ENCODE peak calls at places on chromosomes 6 and 20, in four cellular contexts. D is H1, Y is K562, I is HepG2. R is an unnamed sample.

GRCh38 chr20:48474022-48474421 is 353.8 kb downstream of the PREX1 start:
- DNase-seq in D (no peak), Y (no peak), I (no peak), R (no peak)

GRCh38 chr6:111992851-111993250 is 61.1 kb upstream of the CCN6 start:
- DNase-seq in I (no peak), D (no peak), Y (no peak), R (no peak)

GRCh38 chr20:45138451-45139300 is 14.4 kb upstream of the WFDC12 start:
- DNase-seq in D (peak), Y (peak), I (peak), R (peak)

GRCh38 chr6:104357928-104358327 is 501.8 kb downstream of the HACE1 start:
- DNase-seq in Y (no peak), D (no peak), I (no peak), R (no peak)

GRCh38 chr6:21914121-21914973 is 320.8 kb downstream of the SOX4 start:
- DNase-seq in D (no peak), Y (no peak), I (no peak), R (no peak)

GRCh38 chr6:119264854-119265397 is 84.6 kb downstream of the MAN1A1 start:
- DNase-seq in D (no peak), I (no peak), Y (no peak), R (no peak)

GRCh38 chr6:131982740-131983259 is 31.6 kb upstream of the CCN2 start:
- DNase-seq in I (no peak), D (no peak), Y (no peak), R (no peak)

GRCh38 chr20:57258055-57258454 is 8.4 kb downstream of the BMP7 start:
- DNase-seq in Y (no peak), I (no peak), D (no peak), R (no peak)

GRCh38 chr6:163398796-163399195 is 15.7 kb upstream of the QKI start:
- DNase-seq in I (no peak), Y (no peak), D (peak), R (no peak)

GRCh38 chr6:100479180-100480035 is 14.7 kb upstream of the SIM1 start:
- DNase-seq in Y (peak), D (no peak), I (peak), R (peak)

GRCh38 chr6:147530132-147531060 is 21.9 kb downstream of the SAMD5 start:
- DNase-seq in Y (no peak), I (no peak), D (no peak), R (no peak)

GRCh38 chr6:163516908-163517307 is 102.4 kb downstream of the QKI start:
- DNase-seq in I (no peak), Y (no peak), D (no peak), R (no peak)

GRCh38 chr6:89843070-89843469 is 13.4 kb downstream of the CASP8AP2 start:
- DNase-seq in D (no peak), I (no peak), Y (no peak), R (no peak)

GRCh38 chr20:63518351-63518861 is 2.2 kb upstream of the PPDPF start:
- DNase-seq in I (no peak), Y (no peak), D (peak), R (no peak)

GRCh38 chr6:20069130-20069529 is 143.1 kb downstream of the MBOAT1 start:
- DNase-seq in D (no peak), I (no peak), Y (peak), R (no peak)

GRCh38 chr6:90186637-90187361 is 109.8 kb downstream of the BACH2 start:
- DNase-seq in D (no peak), Y (no peak), I (no peak), R (no peak)

GRCh38 chr6:5582758-5583157 is 321.4 kb downstream of the FARS2 start:
- DNase-seq in Y (no peak), D (no peak), I (no peak), R (no peak)

GRCh38 chr6:145015739-145016558 is 719.4 kb downstream of the EPM2A start:
- DNase-seq in I (no peak), Y (no peak), D (no peak), R (peak)

GRCh38 chr20:50242863-50243609 is 52.4 kb downstream of the CEBPB start:
- DNase-seq in I (peak), Y (no peak), D (no peak), R (peak)

GRCh38 chr20:37845261-37845681 is 57.7 kb upstream of the VSTM2L start:
- DNase-seq in I (no peak), D (no peak), Y (no peak), R (no peak)

GRCh38 chr6:166597711-166598440 is 11.4 kb upstream of the RAMACL start:
- DNase-seq in Y (no peak), I (no peak), D (no peak), R (no peak)

GRCh38 chr20:38723069-38723981 is 961 bp upstream of the SLC32A1 start:
- DNase-seq in D (peak), Y (no peak), I (no peak), R (no peak)

GRCh38 chr6:142429195-142429594 is 127.4 kb downstream of the ADGRG6 start:
- DNase-seq in I (no peak), Y (no peak), D (no peak), R (no peak)

GRCh38 chr20:6071162-6071695 is 17.4 kb upstream of the LRRN4 start:
- DNase-seq in Y (no peak), I (no peak), D (no peak), R (no peak)

GRCh38 chr20:52083627-52084232 is 107.8 kb downstream of the ZFP64 start:
- DNase-seq in D (peak), Y (peak), I (peak), R (peak)

DNA sequence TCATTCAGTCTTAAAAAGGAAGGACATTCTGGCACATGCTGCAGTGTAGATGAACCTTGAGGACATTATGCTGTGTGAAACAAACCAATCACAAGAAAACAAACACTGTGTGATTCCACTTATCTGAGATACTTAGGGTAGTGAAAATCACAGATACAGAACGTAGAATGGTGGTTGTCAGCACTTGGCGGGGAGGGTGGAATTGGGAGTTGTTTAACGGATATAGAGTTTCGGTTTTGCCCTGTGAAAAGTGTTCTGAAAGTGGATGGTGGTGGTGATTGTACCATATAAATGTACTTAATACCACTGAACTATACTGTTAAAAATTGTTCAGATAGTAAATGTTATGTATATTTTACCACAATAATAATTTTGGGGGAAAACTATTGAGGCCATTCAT is 18.4 kb downstream of the KAT14 start:
- DNase-seq in Y (no peak), D (no peak), I (no peak), R (no peak)
- TF ChIP-seq SP1 in Y (no peak), D (no peak), I (no peak), R (no peak)

DNA sequence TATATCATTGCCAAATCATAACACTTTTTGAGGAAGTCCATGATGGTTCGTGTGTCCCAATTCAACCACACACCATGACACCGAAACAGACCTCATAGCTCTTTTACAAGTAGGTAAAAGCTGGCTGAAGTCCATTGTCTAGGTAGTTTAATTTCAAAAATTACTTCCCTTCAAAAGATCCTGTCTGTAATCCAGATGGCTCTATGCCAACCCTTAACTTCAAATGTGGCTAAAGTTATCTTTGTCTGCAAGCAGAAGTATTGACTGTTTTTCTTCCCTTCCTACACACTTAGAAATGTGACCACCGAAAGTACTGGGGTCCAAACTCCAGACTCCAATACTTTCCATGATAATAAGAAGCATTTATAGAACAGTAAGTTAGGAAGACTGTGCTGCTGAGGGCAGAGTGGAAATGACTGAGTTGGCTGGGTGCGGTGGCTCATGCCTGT is 8.3 kb upstream of the TIAM2 start:
- DNase-seq in Y (no peak), D (no peak), I (no peak), R (no peak)
- TF ChIP-seq YY1 in Y (no peak), D (no peak), I (no peak), R (no peak)

GRCh38 chr20:23666189-23666588 is 22.6 kb downstream of the CST4 start:
- DNase-seq in D (no peak), Y (no peak), I (no peak), R (no peak)
- TF ChIP-seq FOSL1 in D (no peak), Y (no peak), I (no peak), R (no peak)

DNA sequence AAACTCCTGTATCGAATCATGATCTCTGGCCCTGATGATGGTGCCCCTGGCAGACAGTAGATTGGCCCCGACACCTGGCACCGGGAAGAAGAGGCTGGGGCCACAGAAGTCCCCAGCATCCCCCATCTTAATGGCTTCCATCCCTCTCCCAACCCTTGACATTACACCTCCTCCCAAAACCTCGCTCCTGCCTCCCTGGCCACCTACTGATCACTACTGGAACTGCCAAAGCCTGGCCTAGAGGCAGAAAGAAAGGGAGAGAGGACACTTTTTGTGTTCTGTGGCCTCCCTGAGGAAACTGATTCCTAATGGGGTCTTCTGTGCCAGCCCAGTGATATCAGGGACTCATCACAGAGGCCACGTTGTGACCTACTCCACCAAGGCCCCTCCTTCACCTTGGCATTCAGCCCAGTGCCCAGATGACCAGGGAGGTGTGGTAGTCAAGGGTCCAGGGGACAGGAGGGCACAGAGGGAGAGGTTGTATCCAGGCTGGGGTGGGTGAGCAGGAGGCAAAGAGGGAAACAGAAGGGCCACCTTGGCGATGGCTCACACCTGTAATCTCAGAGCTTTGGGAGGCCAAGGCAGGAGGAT is 6.1 kb downstream of the C20orf173 start:
- DNase-seq in D (peak), I (peak), Y (peak), R (no peak)
- TF ChIP-seq SP1 in D (no peak), I (no peak), Y (no peak), R (no peak)

GRCh38 chr6:56642366-56643261 is at the start of gene DST:
- DNase-seq in D (no peak), I (peak), Y (no peak), R (no peak)
- TF ChIP-seq YY1 in D (no peak), I (no peak), Y (no peak), R (no peak)

DNA sequence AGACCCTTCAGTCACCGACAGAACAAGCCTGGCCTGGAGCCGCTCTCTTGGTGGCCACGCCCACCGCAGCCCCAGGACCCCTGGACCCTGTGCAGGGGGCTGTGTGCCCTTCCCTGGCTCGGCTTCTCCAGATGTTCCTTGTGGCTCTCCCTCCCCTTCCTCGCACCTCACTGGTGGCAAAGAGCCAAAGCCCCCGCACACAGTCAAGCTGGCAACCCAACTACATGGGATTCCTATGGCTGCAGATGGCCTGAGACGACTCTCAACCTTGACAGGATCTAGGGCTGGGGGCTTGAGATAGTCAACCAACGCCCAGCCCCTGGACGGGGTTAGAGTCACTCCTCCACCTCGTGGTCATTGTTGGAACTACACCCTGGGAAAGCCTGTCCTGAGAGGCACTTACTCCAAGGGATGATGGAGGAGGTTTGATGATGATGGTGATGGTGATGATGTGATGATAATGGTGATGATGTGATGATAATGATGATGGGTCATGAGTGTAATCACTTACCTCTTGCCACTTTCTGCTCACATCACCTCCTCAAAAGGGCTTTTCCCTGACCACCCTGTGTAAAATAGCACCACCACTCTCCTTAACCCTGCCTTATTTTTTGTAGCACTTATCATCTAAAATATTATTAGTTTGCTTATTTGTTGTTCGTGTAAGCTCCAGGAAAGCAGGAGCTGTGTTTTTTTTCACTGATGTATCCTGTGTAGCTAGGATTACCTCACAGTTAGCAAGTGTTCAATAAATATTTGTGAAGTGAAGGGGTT is 278.4 kb downstream of the LRFN2 start:
- DNase-seq in D (peak), I (peak), Y (peak), R (peak)
- TF ChIP-seq FOSL1 in D (no peak), I (no peak), Y (no peak), R (no peak)

GRCh38 chr20:60510356-60510755 is 552.1 kb downstream of the CDH26 start:
- DNase-seq in I (no peak), Y (no peak), D (no peak), R (no peak)
- TF ChIP-seq SP1 in I (no peak), Y (no peak), D (no peak), R (no peak)

GRCh38 chr6:25012657-25013056 is 76.9 kb upstream of the RIPOR2 start:
- DNase-seq in Y (no peak), I (no peak), D (no peak), R (no peak)
- TF ChIP-seq YY1 in Y (no peak), I (no peak), D (no peak), R (no peak)